ENCODE peak calls at places on chromosomes 3 and 15, in seven cellular contexts. W is choroid plexus epithelial cell; A is heart right ventricle; B is RPMI8226; O is amniotic stem cell; P is stimulated activated naive B cell treated with anti-CD40 and anti-IgM and Interleukin-4, amounts not matched to agents 10 μg/mL and 1 μg/mL and 100 μg/mL, for 72 hours; F is HEK293T. G is an unnamed sample.

GRCh38 chr3:122263974-122264588 is 61.0 kb upstream of the CSTA start:
- DNase-seq in W (no peak), A (no peak), B (no peak), O (no peak), P (no peak), F (no peak), G (no peak)

GRCh38 chr3:197464794-197465193 is 91.0 kb downstream of the BDH1 start:
- DNase-seq in W (no peak), A (no peak), B (no peak), O (no peak), P (no peak), F (no peak), G (no peak)

GRCh38 chr15:96882361-96882760 is 551.9 kb downstream of the NR2F2 start:
- DNase-seq in W (peak; percentile 20), A (no peak), B (no peak), O (no peak), P (no peak), F (no peak), G (no peak)

GRCh38 chr3:189001559-189001958 is 170.2 kb upstream of the TPRG1 start:
- DNase-seq in W (peak; percentile 52), A (no peak), B (no peak), O (peak; percentile 50), P (no peak), F (no peak), G (no peak)

GRCh38 chr3:126024049-126024854 is 55.3 kb downstream of the ROPN1B start:
- DNase-seq in W (no peak), A (no peak), B (no peak), O (no peak), P (no peak), F (no peak), G (no peak)

GRCh38 chr15:62779041-62779810 is 263.3 kb upstream of the TPM1 start:
- DNase-seq in W (peak; percentile 80), A (no peak), B (no peak), O (peak; percentile 26), P (no peak), F (no peak), G (no peak)

GRCh38 chr15:90000175-90000923 is 775 bp upstream of the ZNF710 start:
- DNase-seq in W (peak; percentile 50), A (peak; percentile 51), B (peak; percentile 33), O (no peak), P (no peak), F (no peak), G (peak; percentile 60)

GRCh38 chr3:65716372-65716771 is 322.3 kb downstream of the MAGI1 start:
- DNase-seq in W (no peak), A (no peak), B (no peak), O (no peak), P (no peak), F (no peak), G (no peak)

GRCh38 chr3:156920399-156920798 is 94.2 kb downstream of the LEKR1 start:
- DNase-seq in W (no peak), A (no peak), B (no peak), O (no peak), P (no peak), F (no peak), G (no peak)

GRCh38 chr3:128383316-128384235 is 83.1 kb downstream of the DNAJB8 start:
- DNase-seq in W (peak; percentile 26), A (peak; percentile 77), B (peak; percentile 87), O (no peak), P (no peak), F (peak; percentile 64), G (no peak)

GRCh38 chr3:150970665-150971327 is 1.7 kb downstream of the CLRN1 start:
- DNase-seq in W (peak; percentile 77), A (no peak), B (no peak), O (no peak), P (no peak), F (no peak), G (no peak)

GRCh38 chr3:157081681-157082210 is 78.2 kb downstream of the CCNL1 start:
- DNase-seq in W (peak; percentile 95), A (peak; percentile 91), B (peak; percentile 88), O (no peak), P (peak; percentile 80), F (peak; percentile 86), G (peak; percentile 99)

GRCh38 chr3:60756636-60757035 is 494.6 kb downstream of the FHIT start:
- DNase-seq in W (no peak), A (no peak), B (no peak), O (no peak), P (no peak), F (no peak), G (no peak)

GRCh38 chr15:52295421-52295991 is at the start of gene MYO5C:
- DNase-seq in W (no peak), A (peak; percentile 78), B (peak; percentile 93), O (no peak), P (peak; percentile 15), F (peak; percentile 71), G (peak; percentile 93)

GRCh38 chr3:40908612-40909011 is 290.7 kb upstream of the CTNNB1 start:
- DNase-seq in W (no peak), A (no peak), B (no peak), O (no peak), P (no peak), F (no peak), G (no peak)

GRCh38 chr3:56839784-56840724 is 38.3 kb upstream of the ARHGEF3 start:
- DNase-seq in W (peak; percentile 27), A (no peak), B (no peak), O (peak; percentile 40), P (no peak), F (no peak), G (no peak)

GRCh38 chr3:166455724-166456123 is 618.5 kb upstream of the BCHE start:
- DNase-seq in W (peak; percentile 2), A (no peak), B (no peak), O (no peak), P (no peak), F (no peak), G (no peak)

GRCh38 chr15:63503739-63504246 is 600 bp upstream of the USP3 start:
- DNase-seq in W (peak; percentile 79), A (no peak), B (peak; percentile 84), O (peak; percentile 53), P (peak; percentile 89), F (no peak), G (peak; percentile 34)

GRCh38 chr15:84685304-84685703 is 27.3 kb upstream of the NMB start:
- DNase-seq in W (peak; percentile 91), A (peak; percentile 43), B (no peak), O (peak; percentile 25), P (no peak), F (no peak), G (no peak)

GRCh38 chr3:81375921-81376320 is 385.5 kb downstream of the GBE1 start:
- DNase-seq in W (no peak), A (no peak), B (no peak), O (no peak), P (no peak), F (no peak), G (no peak)

GRCh38 chr3:112629425-112629824 is 11.5 kb downstream of the CCDC80 start:
- DNase-seq in W (peak; percentile 93), A (peak; percentile 31), B (peak; percentile 27), O (peak; percentile 13), P (no peak), F (peak; percentile 28), G (no peak)

GRCh38 chr15:78938608-78939488 is 6.0 kb downstream of the CTSH start:
- DNase-seq in W (no peak), A (no peak), B (no peak), O (no peak), P (peak; percentile 40), F (no peak), G (no peak)

GRCh38 chr15:63833246-63833696 is 477 bp downstream of the HERC1 start:
- DNase-seq in W (peak; percentile 51), A (peak; percentile 41), B (peak; percentile 76), O (no peak), P (no peak), F (peak; percentile 31), G (peak; percentile 34)

GRCh38 chr15:65306551-65306950 is 2.1 kb downstream of the RNU5B-1 start:
- DNase-seq in W (no peak), A (no peak), B (no peak), O (no peak), P (no peak), F (no peak), G (no peak)

GRCh38 chr3:39809181-39809994 is at the start of gene MYRIP:
- DNase-seq in W (peak; percentile 13), A (peak; percentile 60), B (peak; percentile 65), O (no peak), P (no peak), F (peak; percentile 78), G (peak; percentile 75)

GRCh38 chr15:87877114-87877810 is 379.3 kb downstream of the NTRK3 start:
- DNase-seq in W (peak; percentile 87), A (peak; percentile 18), B (no peak), O (no peak), P (no peak), F (no peak), G (no peak)

GRCh38 chr3:33975463-33975862 is 177.0 kb downstream of the PDCD6IP start:
- DNase-seq in W (peak; percentile 36), A (no peak), B (no peak), O (no peak), P (no peak), F (no peak), G (no peak)

GRCh38 chr15:37880009-37880834 is 54.2 kb upstream of the TMCO5A start:
- DNase-seq in W (peak; percentile 84), A (no peak), B (peak; percentile 8), O (no peak), P (no peak), F (peak; percentile 31), G (peak; percentile 38)

GRCh38 chr15:78772738-78773137 is 38.5 kb downstream of the ADAMTS7 start:
- DNase-seq in W (no peak), A (no peak), B (no peak), O (no peak), P (no peak), F (no peak), G (no peak)

GRCh38 chr3:9172851-9173320 is 76.6 kb downstream of the SRGAP3 start:
- DNase-seq in W (no peak), A (no peak), B (no peak), O (no peak), P (no peak), F (no peak), G (no peak)

GRCh38 chr15:73749533-73749932 is 3.6 kb downstream of the INSYN1 start:
- DNase-seq in W (no peak), A (no peak), B (no peak), O (no peak), P (no peak), F (no peak), G (no peak)

GRCh38 chr15:83848315-83849050 is 194.6 kb downstream of the ADAMTSL3 start:
- DNase-seq in W (peak; percentile 96), A (no peak), B (no peak), O (no peak), P (no peak), F (no peak), G (no peak)